ENCODE peak calls at places on chromosomes 2 and 18, in four cellular contexts. One of them, this sample, is unnamed.

GRCh38 chr2:163527381-163527780 is 208.4 kb downstream of the FIGN start:
- DNase-seq in cardiac muscle cell: no peak
- DNase-seq in fibroblast of mammary gland: no peak
- DNase-seq in fibroblast of pulmonary artery: peak; percentile 2
- DNase-seq in this sample: no peak

GRCh38 chr2:58571181-58571852 is 330.2 kb upstream of the FANCL start:
- DNase-seq in cardiac muscle cell: peak; percentile 70
- DNase-seq in fibroblast of mammary gland: peak; percentile 81
- DNase-seq in fibroblast of pulmonary artery: peak; percentile 77
- DNase-seq in this sample: peak; percentile 66

GRCh38 chr2:25187729-25188350 is 19.5 kb upstream of the POMC start:
- DNase-seq in cardiac muscle cell: no peak
- DNase-seq in fibroblast of mammary gland: no peak
- DNase-seq in fibroblast of pulmonary artery: no peak
- DNase-seq in this sample: no peak

GRCh38 chr2:99184811-99185210 is 3.8 kb downstream of the MRPL30 start:
- DNase-seq in cardiac muscle cell: no peak
- DNase-seq in fibroblast of mammary gland: no peak
- DNase-seq in fibroblast of pulmonary artery: no peak
- DNase-seq in this sample: no peak

GRCh38 chr2:206176128-206176527 is 16.4 kb downstream of the EEF1B2 start:
- DNase-seq in cardiac muscle cell: no peak
- DNase-seq in fibroblast of mammary gland: peak; percentile 23
- DNase-seq in fibroblast of pulmonary artery: no peak
- DNase-seq in this sample: no peak

GRCh38 chr2:43196773-43197567 is 29.4 kb downstream of the ZFP36L2 start:
- DNase-seq in cardiac muscle cell: no peak
- DNase-seq in fibroblast of mammary gland: no peak
- DNase-seq in fibroblast of pulmonary artery: no peak
- DNase-seq in this sample: no peak

GRCh38 chr2:204583773-204584172 is 38.5 kb downstream of the PARD3B start:
- DNase-seq in cardiac muscle cell: no peak
- DNase-seq in fibroblast of mammary gland: no peak
- DNase-seq in fibroblast of pulmonary artery: no peak
- DNase-seq in this sample: no peak

GRCh38 chr18:49608366-49608747 is 46.5 kb downstream of the LIPG start:
- DNase-seq in cardiac muscle cell: peak; percentile 40
- DNase-seq in fibroblast of mammary gland: no peak
- DNase-seq in fibroblast of pulmonary artery: no peak
- DNase-seq in this sample: no peak

GRCh38 chr2:236712304-236712703 is 142.7 kb downstream of the ACKR3 start:
- DNase-seq in cardiac muscle cell: no peak
- DNase-seq in fibroblast of mammary gland: peak; percentile 51
- DNase-seq in fibroblast of pulmonary artery: peak; percentile 19
- DNase-seq in this sample: no peak

GRCh38 chr18:53883771-53884170 is 340.7 kb downstream of the MBD2 start:
- DNase-seq in cardiac muscle cell: no peak
- DNase-seq in fibroblast of mammary gland: no peak
- DNase-seq in fibroblast of pulmonary artery: no peak
- DNase-seq in this sample: no peak

GRCh38 chr2:140027320-140027719 is 1247.1 kb upstream of the NXPH2 start:
- DNase-seq in cardiac muscle cell: no peak
- DNase-seq in fibroblast of mammary gland: no peak
- DNase-seq in fibroblast of pulmonary artery: no peak
- DNase-seq in this sample: no peak

GRCh38 chr2:11907178-11907577 is 160.7 kb downstream of the LPIN1 start:
- DNase-seq in cardiac muscle cell: no peak
- DNase-seq in fibroblast of mammary gland: no peak
- DNase-seq in fibroblast of pulmonary artery: no peak
- DNase-seq in this sample: no peak

GRCh38 chr2:180143633-180144032 is 136.5 kb upstream of the CWC22 start:
- DNase-seq in cardiac muscle cell: no peak
- DNase-seq in fibroblast of mammary gland: no peak
- DNase-seq in fibroblast of pulmonary artery: no peak
- DNase-seq in this sample: no peak

GRCh38 chr2:74261204-74261864 is 62.9 kb downstream of the MTHFD2 start:
- DNase-seq in cardiac muscle cell: peak; percentile 64
- DNase-seq in fibroblast of mammary gland: peak; percentile 20
- DNase-seq in fibroblast of pulmonary artery: peak; percentile 35
- DNase-seq in this sample: no peak

GRCh38 chr2:219079417-219079816 is 18.7 kb upstream of the IHH start:
- DNase-seq in cardiac muscle cell: no peak
- DNase-seq in fibroblast of mammary gland: peak; percentile 49
- DNase-seq in fibroblast of pulmonary artery: no peak
- DNase-seq in this sample: no peak

GRCh38 chr2:134774786-134775641 is 56.2 kb upstream of the TMEM163 start:
- DNase-seq in cardiac muscle cell: no peak
- DNase-seq in fibroblast of mammary gland: no peak
- DNase-seq in fibroblast of pulmonary artery: peak; percentile 14
- DNase-seq in this sample: no peak

GRCh38 chr2:99507964-99508818 is 18.4 kb upstream of the REV1 start:
- DNase-seq in cardiac muscle cell: no peak
- DNase-seq in fibroblast of mammary gland: no peak
- DNase-seq in fibroblast of pulmonary artery: no peak
- DNase-seq in this sample: no peak

GRCh38 chr2:172806426-172807008 is 70.9 kb downstream of the RAPGEF4 start:
- DNase-seq in cardiac muscle cell: peak; percentile 72
- DNase-seq in fibroblast of mammary gland: peak; percentile 72
- DNase-seq in fibroblast of pulmonary artery: peak; percentile 76
- DNase-seq in this sample: peak; percentile 48

GRCh38 chr2:196160101-196160500 is 11.3 kb downstream of the STK17B start:
- DNase-seq in cardiac muscle cell: no peak
- DNase-seq in fibroblast of mammary gland: peak; percentile 91
- DNase-seq in fibroblast of pulmonary artery: peak; percentile 96
- DNase-seq in this sample: peak; percentile 85

GRCh38 chr2:232162191-232162590 is 200.7 kb downstream of the DIS3L2 start:
- DNase-seq in cardiac muscle cell: no peak
- DNase-seq in fibroblast of mammary gland: no peak
- DNase-seq in fibroblast of pulmonary artery: peak; percentile 12
- DNase-seq in this sample: no peak

GRCh38 chr2:163822033-163822432 is 86.2 kb upstream of the FIGN start:
- DNase-seq in cardiac muscle cell: no peak
- DNase-seq in fibroblast of mammary gland: no peak
- DNase-seq in fibroblast of pulmonary artery: no peak
- DNase-seq in this sample: no peak

GRCh38 chr2:43218550-43219382 is 7.6 kb downstream of the ZFP36L2 start:
- DNase-seq in cardiac muscle cell: peak; percentile 85
- DNase-seq in fibroblast of mammary gland: peak; percentile 37
- DNase-seq in fibroblast of pulmonary artery: peak; percentile 18
- DNase-seq in this sample: peak; percentile 87

GRCh38 chr2:237403024-237403882 is 10.7 kb downstream of the COL6A3 start:
- DNase-seq in cardiac muscle cell: no peak
- DNase-seq in fibroblast of mammary gland: peak; percentile 94
- DNase-seq in fibroblast of pulmonary artery: peak; percentile 72
- DNase-seq in this sample: no peak

GRCh38 chr2:137173514-137173913 is 408.2 kb downstream of the THSD7B start:
- DNase-seq in cardiac muscle cell: peak; percentile 17
- DNase-seq in fibroblast of mammary gland: peak; percentile 84
- DNase-seq in fibroblast of pulmonary artery: peak; percentile 58
- DNase-seq in this sample: peak; percentile 70

GRCh38 chr18:51867767-51868166 is 472.2 kb upstream of the DCC start:
- DNase-seq in cardiac muscle cell: peak; percentile 74
- DNase-seq in fibroblast of mammary gland: peak; percentile 7
- DNase-seq in fibroblast of pulmonary artery: peak; percentile 50
- DNase-seq in this sample: peak; percentile 21

GRCh38 chr2:196979976-196980375 is 53.5 kb upstream of the PGAP1 start:
- DNase-seq in cardiac muscle cell: no peak
- DNase-seq in fibroblast of mammary gland: no peak
- DNase-seq in fibroblast of pulmonary artery: no peak
- DNase-seq in this sample: no peak

GRCh38 chr18:80200171-80200931 is 47.0 kb downstream of the PARD6G start:
- DNase-seq in cardiac muscle cell: no peak
- DNase-seq in fibroblast of mammary gland: no peak
- DNase-seq in fibroblast of pulmonary artery: no peak
- DNase-seq in this sample: no peak

GRCh38 chr2:197873293-197873701 is 68.9 kb downstream of the PLCL1 start:
- DNase-seq in cardiac muscle cell: peak; percentile 34
- DNase-seq in fibroblast of mammary gland: peak; percentile 81
- DNase-seq in fibroblast of pulmonary artery: peak; percentile 35
- DNase-seq in this sample: no peak

GRCh38 chr2:10947005-10947440 is 35.3 kb downstream of the KCNF1 start:
- DNase-seq in cardiac muscle cell: peak; percentile 17
- DNase-seq in fibroblast of mammary gland: peak; percentile 66
- DNase-seq in fibroblast of pulmonary artery: peak; percentile 14
- DNase-seq in this sample: no peak

GRCh38 chr2:137220438-137220998 is 455.2 kb downstream of the THSD7B start:
- DNase-seq in cardiac muscle cell: no peak
- DNase-seq in fibroblast of mammary gland: peak; percentile 75
- DNase-seq in fibroblast of pulmonary artery: peak; percentile 46
- DNase-seq in this sample: no peak

GRCh38 chr2:241224068-241224850 is 35.8 kb downstream of the ANO7 start:
- DNase-seq in cardiac muscle cell: no peak
- DNase-seq in fibroblast of mammary gland: peak; percentile 74
- DNase-seq in fibroblast of pulmonary artery: peak; percentile 56
- DNase-seq in this sample: no peak

GRCh38 chr18:73707035-73707434 is 440.6 kb downstream of the FBXO15 start:
- DNase-seq in cardiac muscle cell: no peak
- DNase-seq in fibroblast of mammary gland: peak; percentile 29
- DNase-seq in fibroblast of pulmonary artery: no peak
- DNase-seq in this sample: no peak

GRCh38 chr2:128536925-128537620 is 218.4 kb upstream of the HS6ST1 start:
- DNase-seq in cardiac muscle cell: no peak
- DNase-seq in fibroblast of mammary gland: peak; percentile 97
- DNase-seq in fibroblast of pulmonary artery: peak; percentile 89
- DNase-seq in this sample: no peak

DNA sequence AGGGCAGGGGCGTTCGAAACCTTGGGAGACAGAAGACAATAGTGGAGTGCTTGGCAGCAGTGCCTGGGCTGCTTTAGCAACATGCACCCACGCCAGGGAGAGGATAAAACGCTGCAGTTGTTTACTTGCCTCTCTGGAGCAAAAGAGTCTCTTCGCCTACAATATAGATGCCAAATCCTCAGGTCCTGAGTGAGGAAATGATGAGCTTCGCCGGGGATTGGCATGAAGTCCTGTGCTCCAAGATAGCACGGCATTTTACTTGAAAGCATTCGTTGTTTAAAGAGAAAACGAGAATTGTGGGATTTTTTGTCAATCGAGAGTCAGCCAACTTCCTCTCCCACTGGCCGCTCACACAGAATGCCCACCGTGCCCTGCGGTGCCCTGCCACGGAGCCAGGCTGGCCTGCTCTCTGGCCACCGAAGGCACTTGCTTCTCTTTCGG is 152.4 kb upstream of the POU3F3 start:
- DNase-seq in cardiac muscle cell: no peak
- DNase-seq in fibroblast of mammary gland: no peak
- DNase-seq in fibroblast of pulmonary artery: no peak
- DNase-seq in this sample: no peak
- H3K4me3 ChIP-seq in cardiac muscle cell: no peak overlapping the region
- H3K4me3 ChIP-seq in fibroblast of mammary gland: no peak overlapping the region
- H3K4me3 ChIP-seq in fibroblast of pulmonary artery: no peak overlapping the region
- H3K4me3 ChIP-seq in this sample: no peak overlapping the region

GRCh38 chr2:221102896-221103688 is 469.0 kb downstream of the EPHA4 start:
- DNase-seq in cardiac muscle cell: no peak
- DNase-seq in fibroblast of mammary gland: no peak
- DNase-seq in fibroblast of pulmonary artery: no peak
- DNase-seq in this sample: peak; percentile 12
- TF ChIP-seq CTCF in cardiac muscle cell: no peak
- TF ChIP-seq CTCF in fibroblast of mammary gland: no peak
- TF ChIP-seq CTCF in fibroblast of pulmonary artery: no peak
- TF ChIP-seq CTCF in this sample: no peak

GRCh38 chr2:2705871-2706270 is 374.8 kb upstream of the MYT1L start:
- DNase-seq in cardiac muscle cell: no peak
- DNase-seq in fibroblast of mammary gland: no peak
- DNase-seq in fibroblast of pulmonary artery: no peak
- DNase-seq in this sample: no peak

GRCh38 chr2:2706306-2706705 is 375.2 kb upstream of the MYT1L start:
- DNase-seq in cardiac muscle cell: no peak
- DNase-seq in fibroblast of mammary gland: no peak
- DNase-seq in fibroblast of pulmonary artery: no peak
- DNase-seq in this sample: no peak

GRCh38 chr2:2708575-2708974 is 377.5 kb upstream of the MYT1L start:
- DNase-seq in cardiac muscle cell: no peak
- DNase-seq in fibroblast of mammary gland: no peak
- DNase-seq in fibroblast of pulmonary artery: no peak
- DNase-seq in this sample: no peak

GRCh38 chr2:2707111-2708035 is 376.3 kb upstream of the MYT1L start:
- DNase-seq in cardiac muscle cell: peak; percentile 19
- DNase-seq in fibroblast of mammary gland: no peak
- DNase-seq in fibroblast of pulmonary artery: no peak
- DNase-seq in this sample: peak; percentile 9

DNA sequence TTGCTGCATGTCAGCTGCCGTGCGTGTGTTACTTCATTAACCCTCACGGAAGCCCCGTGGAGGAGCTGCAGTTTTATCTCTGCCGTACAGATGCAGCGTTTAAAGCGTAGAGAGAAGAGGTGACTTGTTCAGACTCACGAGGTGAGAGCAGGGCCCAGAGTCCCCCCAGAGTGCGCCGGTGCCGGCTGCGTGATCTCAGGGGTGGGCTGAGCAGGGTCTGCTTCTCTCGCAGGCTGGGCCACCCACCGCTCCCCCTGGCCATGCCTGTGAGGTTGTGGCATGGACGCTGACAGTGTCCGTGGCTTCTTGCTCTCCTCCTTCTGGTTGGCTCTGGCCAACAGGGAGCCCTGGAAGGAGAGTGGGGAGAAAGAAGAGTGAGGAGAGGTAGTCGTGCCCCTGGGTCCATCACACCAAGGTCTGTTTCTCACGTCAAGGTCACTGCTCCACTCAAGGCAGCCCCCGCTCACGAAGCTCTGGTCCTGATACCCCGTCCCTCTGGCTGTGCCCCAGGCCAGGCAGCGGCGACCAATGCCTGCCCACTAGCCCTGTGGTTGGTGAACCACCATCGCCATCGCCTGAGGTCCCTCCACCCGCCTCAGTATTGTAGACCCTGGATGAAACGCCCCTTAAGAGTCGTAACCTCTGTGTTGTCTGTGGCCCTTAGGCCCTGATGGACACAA is 378.2 kb upstream of the MYT1L start:
- DNase-seq in cardiac muscle cell: no peak
- DNase-seq in fibroblast of mammary gland: no peak
- DNase-seq in fibroblast of pulmonary artery: no peak
- DNase-seq in this sample: no peak
- H3K4me3 ChIP-seq in cardiac muscle cell: no peak overlapping the region
- H3K4me3 ChIP-seq in fibroblast of mammary gland: no peak overlapping the region
- H3K4me3 ChIP-seq in fibroblast of pulmonary artery: no peak overlapping the region
- H3K4me3 ChIP-seq in this sample: no peak overlapping the region

DNA sequence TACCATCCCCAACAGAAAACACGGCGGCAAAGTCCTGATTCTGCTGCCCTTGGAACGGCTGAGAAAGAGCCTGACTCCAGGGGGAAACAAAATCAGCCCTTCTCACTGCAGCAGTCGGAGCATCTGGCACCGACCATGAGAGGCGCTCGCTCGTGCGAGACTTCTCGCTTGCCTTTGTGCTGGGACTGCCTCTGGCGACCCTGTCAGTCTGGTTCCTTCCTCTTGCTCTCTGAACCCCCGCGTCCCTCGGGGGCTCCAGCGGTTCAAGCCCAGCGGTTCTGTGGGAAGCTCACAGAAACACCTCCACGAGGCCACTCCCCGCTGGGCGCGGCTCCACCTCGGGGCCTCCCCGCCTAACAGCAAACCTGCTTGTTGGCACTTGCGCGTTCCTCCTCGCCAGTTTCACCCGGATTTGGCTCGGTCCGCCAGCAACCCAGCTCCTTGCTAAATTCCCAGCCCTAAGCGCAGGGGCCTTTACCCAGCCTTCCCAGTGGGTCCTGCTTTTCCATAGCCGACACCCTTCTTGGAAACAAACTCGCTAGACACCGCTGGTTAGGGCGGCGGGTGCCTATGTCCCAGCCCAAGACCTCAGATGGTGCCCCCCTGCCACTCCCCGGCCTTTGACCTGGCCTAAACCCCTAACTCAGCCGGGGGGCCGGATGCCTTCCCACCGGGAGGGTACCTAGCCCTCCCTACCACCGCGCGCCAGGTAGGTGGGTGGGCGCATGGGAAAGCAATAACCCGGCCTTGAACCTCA is 2.2 kb downstream of the RND3 start:
- DNase-seq in cardiac muscle cell: peak; percentile 73
- DNase-seq in fibroblast of mammary gland: peak; percentile 65
- DNase-seq in fibroblast of pulmonary artery: peak; percentile 74
- DNase-seq in this sample: peak; percentile 36
- TF ChIP-seq CTCF in cardiac muscle cell: peak; percentile 39
- TF ChIP-seq CTCF in fibroblast of mammary gland: peak; percentile 26
- TF ChIP-seq CTCF in fibroblast of pulmonary artery: peak; percentile 42
- TF ChIP-seq CTCF in this sample: peak; percentile 9